ENCODE peak calls at places on chromosomes 3 and 15, in eight cellular contexts. G, S, X, I, L, Q, O and C are unnamed samples.

GRCh38 chr3:79973482-79973881 is 205.7 kb upstream of the ROBO1 start:
- DNase-seq in G (no peak), S (no peak), X (no peak), I (no peak), L (no peak), Q (no peak), O (no peak), C (no peak)

GRCh38 chr3:170506556-170506955 is 79.3 kb downstream of the SLC7A14 start:
- DNase-seq in G (no peak), S (no peak), X (peak; percentile 18), I (peak; percentile 71), L (no peak), Q (no peak), O (no peak), C (no peak)

GRCh38 chr3:69236808-69237707 is 114.7 kb upstream of the LMOD3 start:
- DNase-seq in G (no peak), S (no peak), X (no peak), I (no peak), L (no peak), Q (no peak), O (no peak), C (no peak)

GRCh38 chr15:98904466-98905048 is 103.0 kb downstream of the PGPEP1L start:
- DNase-seq in G (no peak), S (no peak), X (peak; percentile 39), I (peak; percentile 75), L (no peak), Q (no peak), O (peak; percentile 18), C (no peak)

GRCh38 chr15:58457466-58457965 is 25.7 kb downstream of the LIPC start:
- DNase-seq in G (no peak), S (no peak), X (peak; percentile 80), I (peak; percentile 97), L (no peak), Q (no peak), O (no peak), C (no peak)

GRCh38 chr15:99486371-99487336 is 79.1 kb upstream of the MEF2A start:
- DNase-seq in G (no peak), S (no peak), X (no peak), I (peak; percentile 60), L (no peak), Q (no peak), O (peak; percentile 62), C (no peak)

GRCh38 chr15:40308844-40309189 is 1.1 kb upstream of the PLCB2 start:
- DNase-seq in G (no peak), S (no peak), X (no peak), I (no peak), L (no peak), Q (peak; percentile 6), O (no peak), C (no peak)

GRCh38 chr15:50049871-50050270 is 69.2 kb downstream of the ATP8B4 start:
- DNase-seq in G (no peak), S (no peak), X (peak; percentile 73), I (peak; percentile 91), L (no peak), Q (no peak), O (no peak), C (no peak)

GRCh38 chr3:189508784-189509489 is 122.3 kb upstream of the TP63 start:
- DNase-seq in G (no peak), S (no peak), X (no peak), I (no peak), L (no peak), Q (no peak), O (no peak), C (no peak)

GRCh38 chr3:124363451-124363850 is 366.8 kb upstream of the UMPS start:
- DNase-seq in G (no peak), S (no peak), X (peak; percentile 16), I (peak; percentile 91), L (no peak), Q (no peak), O (no peak), C (no peak)

GRCh38 chr3:124965413-124965812 is 30.9 kb upstream of the MUC13 start:
- DNase-seq in G (no peak), S (no peak), X (no peak), I (peak; percentile 13), L (no peak), Q (no peak), O (no peak), C (no peak)